ENCODE peak calls at places on chromosomes 12 and 14, in four cellular contexts. W is amniotic stem cell; H is H54; Z is activated CD8-positive, alpha-beta memory T cell treated with anti-CD3 and anti-CD28 coated beads, Interleukin-2, amount 10 ng/mL, durations not matched to agents 7 days and 5 days. T is an unnamed sample.

GRCh38 chr12:113420996-113421595 is 1.1 kb upstream of the SDSL start:
- DNase-seq in W (no peak), H (no peak), Z (no peak), T (no peak)

GRCh38 chr12:120100630-120101029 is 15.9 kb downstream of the RAB35 start:
- DNase-seq in W (no peak), H (no peak), Z (no peak), T (no peak)

GRCh38 chr12:124620606-124621295 is 53.3 kb upstream of the NCOR2 start:
- DNase-seq in W (no peak), H (no peak), Z (no peak), T (no peak)

GRCh38 chr14:77120771-77121743 is 20.5 kb downstream of the ZDHHC22 start:
- DNase-seq in W (no peak), H (no peak), Z (peak), T (no peak)

GRCh38 chr12:26493656-26494055 is 298.3 kb downstream of the SSPN start:
- DNase-seq in W (no peak), H (no peak), Z (no peak), T (no peak)

GRCh38 chr14:67599698-67600561 is at the start of gene PIGH:
- DNase-seq in W (peak), H (peak), Z (peak), T (peak)

GRCh38 chr14:95311752-95312151 is 8.0 kb downstream of the CLMN start:
- DNase-seq in W (no peak), H (peak), Z (no peak), T (peak)

GRCh38 chr14:96167224-96168148 is 37.2 kb upstream of the BDKRB2 start:
- DNase-seq in W (peak), H (peak), Z (peak), T (peak)

T was measured in SJSA1.